ENCODE peak calls at places on chromosome 15, in four cellular contexts. U is aorta; Y is activated CD4-positive, alpha-beta T cell treated with anti-CD3 and anti-CD28 coated beads, Interleukin-2, amount 10 ng/mL, durations not matched to agents 7 days and 5 days; P is colonic mucosa. D is an unnamed sample.

GRCh38 chr15:44261007-44261706 is 27.4 kb upstream of the GOLM2 start:
- DNase-seq in U (no peak), Y (no peak), P (no peak), D (no peak)

GRCh38 chr15:41987925-41988275 is 15.5 kb upstream of the EHD4 start:
- DNase-seq in U (no peak), Y (no peak), P (no peak), D (no peak)

GRCh38 chr15:66565731-66566130 is at the start of gene LCTL:
- DNase-seq in U (no peak), Y (no peak), P (no peak), D (peak)

GRCh38 chr15:75307778-75308390 is 25.2 kb downstream of the GOLGA6D start:
- DNase-seq in U (no peak), Y (peak), P (peak), D (no peak)

GRCh38 chr15:101489236-101489632 is 273 bp downstream of the PCSK6 start:
- DNase-seq in U (no peak), Y (no peak), P (peak), D (no peak)

GRCh38 chr15:48802867-48803266 is 8.0 kb downstream of the CEP152 start:
- DNase-seq in U (no peak), Y (no peak), P (no peak), D (no peak)

GRCh38 chr15:98671060-98672008 is 23.0 kb downstream of the IGF1R start:
- DNase-seq in U (no peak), Y (no peak), P (no peak), D (no peak)

GRCh38 chr15:89766357-89767311 is 9.5 kb upstream of the MESP2 start:
- DNase-seq in U (no peak), Y (no peak), P (no peak), D (no peak)

GRCh38 chr15:38535451-38536200 is 29.0 kb downstream of the RASGRP1 start:
- DNase-seq in U (no peak), Y (no peak), P (no peak), D (no peak)

GRCh38 chr15:45667002-45667401 is 32.2 kb downstream of the SQOR start:
- DNase-seq in U (no peak), Y (no peak), P (no peak), D (no peak)

GRCh38 chr15:90007089-90007487 is 6.0 kb downstream of the ZNF710 start:
- DNase-seq in U (no peak), Y (no peak), P (no peak), D (no peak)

GRCh38 chr15:73482184-73482583 is 39.2 kb downstream of the REC114 start:
- DNase-seq in U (no peak), Y (no peak), P (no peak), D (no peak)

GRCh38 chr15:70196314-70197291 is 98.9 kb upstream of the TLE3 start:
- DNase-seq in U (no peak), Y (peak), P (no peak), D (no peak)

GRCh38 chr15:55221090-55222011 is 24.6 kb upstream of the RSL24D1 start:
- DNase-seq in U (no peak), Y (peak), P (no peak), D (no peak)

GRCh38 chr15:31013863-31014607 is 22.6 kb upstream of the MTMR10 start:
- DNase-seq in U (no peak), Y (peak), P (no peak), D (no peak)

GRCh38 chr15:74050835-74051234 is 31.5 kb downstream of the GOLGA6A start:
- DNase-seq in U (peak), Y (no peak), P (no peak), D (no peak)

GRCh38 chr15:90762109-90762508 is 45.0 kb downstream of the BLM start:
- DNase-seq in U (peak), Y (no peak), P (no peak), D (no peak)

GRCh38 chr15:84108725-84109124 is 126.8 kb upstream of the GOLGA6L4 start:
- DNase-seq in U (no peak), Y (no peak), P (no peak), D (no peak)